ENCODE peak calls at places on chromosomes 2 and 18, in five cellular contexts. W is spleen, B is ascending aorta, M is ovary, J is MM.1S. T is an unnamed sample.

GRCh38 chr18:46155652-46156051 is 51.5 kb downstream of the HAUS1 start:
- DNase-seq in W (no peak), B (no peak), M (no peak), J (no peak), T (no peak)

GRCh38 chr2:19216676-19217075 is 141.7 kb downstream of the OSR1 start:
- DNase-seq in W (no peak), B (no peak), M (no peak), J (no peak), T (no peak)

GRCh38 chr2:229539628-229540027 is 174.7 kb downstream of the DNER start:
- DNase-seq in W (no peak), B (no peak), M (no peak), J (no peak), T (no peak)

GRCh38 chr2:35503738-35504160 is 851.8 kb upstream of the CRIM1 start:
- DNase-seq in W (no peak), B (no peak), M (no peak), J (no peak), T (no peak)

GRCh38 chr2:113126845-113127645 is at the start of gene IL1RN:
- DNase-seq in W (no peak), B (peak), M (no peak), J (no peak), T (no peak)

GRCh38 chr2:73984922-73985317 is 210 bp downstream of the TET3 start:
- DNase-seq in W (no peak), B (no peak), M (peak), J (peak), T (peak)

GRCh38 chr18:62596145-62597005 is 73.5 kb downstream of the ZCCHC2 start:
- DNase-seq in W (no peak), B (no peak), M (no peak), J (no peak), T (no peak)

GRCh38 chr18:11034816-11035215 is 114.6 kb downstream of the PIEZO2 start:
- DNase-seq in W (no peak), B (no peak), M (no peak), J (no peak), T (no peak)

GRCh38 chr2:108220942-108221541 is 18.7 kb upstream of the SULT1C3 start:
- DNase-seq in W (no peak), B (no peak), M (no peak), J (no peak), T (no peak)

GRCh38 chr2:14631676-14632075 is 841 bp upstream of the LRATD1 start:
- DNase-seq in W (no peak), B (no peak), M (no peak), J (no peak), T (no peak)

GRCh38 chr2:27681844-27682243 is 18.2 kb downstream of the SLC4A1AP start:
- DNase-seq in W (no peak), B (no peak), M (no peak), J (no peak), T (no peak)

GRCh38 chr2:127674241-127675209 is 805 bp downstream of the LIMS2 start:
- DNase-seq in W (peak), B (peak), M (no peak), J (no peak), T (peak)

GRCh38 chr2:67243919-67244318 is 153.2 kb upstream of the ETAA1 start:
- DNase-seq in W (no peak), B (no peak), M (no peak), J (no peak), T (no peak)

GRCh38 chr2:64488050-64488974 is 34.4 kb downstream of the LGALSL start:
- DNase-seq in W (peak), B (no peak), M (peak), J (peak), T (peak)

GRCh38 chr2:240433973-240434727 is 1.3 kb upstream of the GPC1 start:
- DNase-seq in W (peak), B (peak), M (peak), J (no peak), T (no peak)

GRCh38 chr2:206733341-206733740 is 15.1 kb upstream of the DYTN start:
- DNase-seq in W (no peak), B (no peak), M (no peak), J (no peak), T (no peak)

GRCh38 chr2:20282916-20283592 is 58.1 kb upstream of the SDC1 start:
- DNase-seq in W (no peak), B (no peak), M (peak), J (no peak), T (no peak)

GRCh38 chr2:138275292-138275690 is 226.3 kb upstream of the SPOPL start:
- DNase-seq in W (no peak), B (no peak), M (no peak), J (no peak), T (no peak)

GRCh38 chr2:138622606-138623005 is 121.0 kb downstream of the SPOPL start:
- DNase-seq in W (no peak), B (no peak), M (no peak), J (no peak), T (no peak)

GRCh38 chr2:126571403-126571802 is 84.6 kb upstream of the GYPC start:
- DNase-seq in W (no peak), B (no peak), M (no peak), J (no peak), T (no peak)

GRCh38 chr2:5509362-5509761 is 182.8 kb upstream of the SOX11 start:
- DNase-seq in W (no peak), B (no peak), M (no peak), J (no peak), T (no peak)

GRCh38 chr2:187782301-187782700 is 228.1 kb upstream of the TFPI start:
- DNase-seq in W (no peak), B (no peak), M (no peak), J (no peak), T (no peak)

GRCh38 chr2:187783446-187783845 is 229.2 kb upstream of the TFPI start:
- DNase-seq in W (no peak), B (no peak), M (no peak), J (no peak), T (no peak)
- TF ChIP-seq CTCF in W (no peak), B (no peak), M (no peak), J (no peak), T (no peak)

DNA sequence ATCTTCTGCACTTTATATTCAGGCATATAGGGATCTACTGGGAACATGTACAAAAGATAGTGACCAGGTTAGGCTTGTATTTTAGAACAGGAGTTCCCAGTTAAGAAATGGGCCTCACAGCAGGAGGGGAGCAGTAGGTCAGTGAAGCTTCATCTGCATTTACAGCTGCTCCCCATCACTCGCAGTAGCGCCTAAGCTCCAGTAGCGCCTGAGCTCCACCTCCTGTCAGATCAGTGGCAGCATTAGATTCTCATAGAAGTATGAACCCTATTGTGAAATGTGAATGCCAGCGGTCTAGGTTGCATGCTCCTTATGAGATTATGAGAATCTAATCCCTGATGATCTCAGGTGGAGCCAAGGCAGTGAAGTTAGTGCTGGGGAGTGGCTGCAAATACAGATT is 224.4 kb upstream of the CYRIA start:
- DNase-seq in W (no peak), B (no peak), M (no peak), J (no peak), T (no peak)
- TF ChIP-seq CTCF in W (no peak), B (no peak), M (no peak), J (no peak), T (no peak)

GRCh38 chr2:231398585-231398984 is 3.1 kb downstream of the B3GNT7 start:
- DNase-seq in W (peak), B (no peak), M (peak), J (no peak), T (no peak)

GRCh38 chr2:231397928-231398294 is 2.4 kb downstream of the B3GNT7 start:
- DNase-seq in W (no peak), B (no peak), M (peak), J (no peak), T (no peak)

GRCh38 chr2:231399046-231399852 is 3.7 kb downstream of the B3GNT7 start:
- DNase-seq in W (no peak), B (no peak), M (peak), J (no peak), T (no peak)

GRCh38 chr2:231397011-231397927 is 1.8 kb downstream of the B3GNT7 start:
- DNase-seq in W (peak), B (no peak), M (no peak), J (peak), T (peak)

GRCh38 chr2:231399853-231400667 is 4.5 kb downstream of the B3GNT7 start:
- DNase-seq in W (peak), B (no peak), M (peak), J (no peak), T (peak)
- TF ChIP-seq CTCF in W (peak), B (no peak), M (no peak), J (no peak), T (no peak)

GRCh38 chr18:23172981-23173380 is 37.7 kb downstream of the CABLES1 start:
- DNase-seq in W (peak), B (no peak), M (no peak), J (no peak), T (no peak)
- TF ChIP-seq CTCF in W (no peak), B (no peak), M (no peak), J (no peak), T (no peak)

GRCh38 chr2:71530987-71531332 is 77.6 kb downstream of the DYSF start:
- DNase-seq in W (no peak), B (no peak), M (no peak), J (no peak), T (no peak)
- TF ChIP-seq CTCF in W (no peak), B (no peak), M (no peak), J (no peak), T (no peak)